ENCODE peak calls at places on chromosomes 7 and 10, in six cellular contexts. P is NCI-H1417, B is GDM1, X is hepatocyte, S is adipocyte, A is left ventricle myocardium inferior. R is an unnamed sample.

GRCh38 chr7:155375337-155376277 is 77.9 kb downstream of the INSIG1 start:
- DNase-seq in A (no peak), P (no peak), S (no peak), B (no peak), X (no peak), R (no peak)

GRCh38 chr10:62044569-62044968 is 143.1 kb downstream of the ARID5B start:
- DNase-seq in S (no peak), B (no peak), A (no peak), P (no peak), X (no peak), R (no peak)

GRCh38 chr10:124624875-124625274 is 119.3 kb downstream of the FAM53B start:
- DNase-seq in A (no peak), S (no peak), B (no peak), X (no peak), P (no peak), R (no peak)

GRCh38 chr10:42952358-42952757 is 124.5 kb upstream of the RET start:
- DNase-seq in B (no peak), A (peak), P (peak), X (peak), S (peak), R (no peak)

GRCh38 chr7:96479015-96479645 is 157.2 kb upstream of the SLC25A13 start:
- DNase-seq in X (no peak), S (no peak), A (no peak), B (no peak), P (no peak), R (no peak)

GRCh38 chr7:54879776-54880175 is 120.8 kb upstream of the SEC61G start:
- DNase-seq in S (no peak), X (no peak), A (no peak), B (no peak), P (no peak), R (no peak)

GRCh38 chr10:119859422-119860258 is 13.0 kb downstream of the MCMBP start:
- DNase-seq in P (no peak), X (peak), S (peak), A (no peak), B (no peak), R (no peak)

GRCh38 chr7:149790146-149790548 is 16.8 kb upstream of the ZNF467 start:
- DNase-seq in B (no peak), S (peak), P (no peak), A (peak), X (peak), R (no peak)

GRCh38 chr10:22713853-22714523 is 390 bp downstream of the PIP4K2A start:
- DNase-seq in S (peak), P (peak), X (peak), A (peak), B (no peak), R (peak)

GRCh38 chr10:102773986-102774385 is 30.2 kb downstream of the WBP1L start:
- DNase-seq in X (no peak), A (peak), B (no peak), S (no peak), P (no peak), R (peak)

GRCh38 chr10:123429631-123430257 is 236.4 kb upstream of the GPR26 start:
- DNase-seq in A (no peak), P (peak), B (no peak), S (no peak), X (no peak), R (no peak)

GRCh38 chr10:76403876-76404275 is 972.5 kb downstream of the LRMDA start:
- DNase-seq in A (no peak), P (no peak), S (peak), B (no peak), X (no peak), R (peak)

GRCh38 chr7:151687523-151688235 is 168.0 kb upstream of the RHEB start:
- DNase-seq in B (no peak), S (peak), A (peak), P (no peak), X (peak), R (no peak)

GRCh38 chr10:86523348-86523747 is 1.8 kb upstream of the WAPL start:
- DNase-seq in P (peak), A (no peak), S (peak), X (no peak), B (no peak), R (no peak)

GRCh38 chr10:92238586-92239098 is 52.2 kb downstream of the CPEB3 start:
- DNase-seq in X (peak), P (peak), A (no peak), S (peak), B (no peak), R (no peak)

GRCh38 chr7:11427686-11428273 is 404.2 kb downstream of the THSD7A start:
- DNase-seq in S (peak), A (no peak), X (peak), B (peak), P (peak), R (peak)

GRCh38 chr10:18583575-18584270 is 67.7 kb downstream of the NSUN6 start:
- DNase-seq in P (no peak), X (no peak), B (no peak), A (no peak), S (no peak), R (no peak)

GRCh38 chr7:143003393-143004051 is 23.4 kb downstream of the OR9A2 start:
- DNase-seq in B (peak), S (peak), A (no peak), P (no peak), X (peak), R (peak)

GRCh38 chr7:122219253-122219865 is 75.3 kb upstream of the AASS start:
- DNase-seq in B (no peak), X (peak), A (no peak), P (peak), S (peak), R (no peak)

GRCh38 chr7:29988391-29989256 is 977 bp downstream of the SCRN1 start:
- DNase-seq in X (peak), A (peak), S (peak), B (peak), P (peak), R (peak)

GRCh38 chr7:83579740-83580139 is 69.2 kb downstream of the SEMA3E start:
- DNase-seq in S (peak), A (no peak), P (no peak), B (no peak), X (no peak), R (no peak)

GRCh38 chr7:111439977-111440376 is 122.3 kb downstream of the IMMP2L start:
- DNase-seq in S (no peak), B (no peak), P (no peak), A (no peak), X (no peak), R (no peak)

GRCh38 chr7:158260567-158261361 is 326.9 kb downstream of the PTPRN2 start:
- DNase-seq in X (no peak), P (no peak), B (no peak), S (no peak), A (no peak), R (no peak)

GRCh38 chr10:62626817-62627216 is 177.7 kb upstream of the ADO start:
- DNase-seq in A (no peak), B (no peak), P (no peak), X (no peak), S (peak), R (no peak)

GRCh38 chr7:133860628-133861135 is 266.5 kb upstream of the LRGUK start:
- DNase-seq in B (no peak), A (no peak), P (no peak), S (no peak), X (no peak), R (no peak)

GRCh38 chr10:1121311-1121970 is 65.3 kb downstream of the WDR37 start:
- DNase-seq in A (no peak), S (no peak), B (no peak), P (no peak), X (no peak), R (no peak)

GRCh38 chr7:26083113-26083512 is 68.9 kb upstream of the NFE2L3 start:
- DNase-seq in S (peak), B (no peak), P (no peak), X (peak), A (no peak), R (no peak)

GRCh38 chr7:1555813-1556540 is at the start of gene TMEM184A:
- DNase-seq in A (no peak), P (peak), B (no peak), X (peak), S (no peak), R (peak)

GRCh38 chr10:101995451-101996063 is 60.4 kb downstream of the ARMH3 start:
- DNase-seq in S (no peak), B (no peak), P (no peak), A (no peak), X (no peak), R (no peak)

GRCh38 chr7:54841772-54842707 is 83.0 kb upstream of the SEC61G start:
- DNase-seq in S (peak), P (no peak), B (no peak), A (peak), X (no peak), R (peak)

GRCh38 chr7:17402628-17403278 is 104.3 kb downstream of the AHR start:
- DNase-seq in X (no peak), P (no peak), S (no peak), B (no peak), A (no peak), R (no peak)

GRCh38 chr7:69864283-69864682 is 266.0 kb downstream of the AUTS2 start:
- DNase-seq in S (peak), P (peak), B (no peak), X (no peak), A (no peak), R (no peak)

GRCh38 chr7:64632029-64632428 is 33.9 kb upstream of the ZNF107 start:
- DNase-seq in X (no peak), S (no peak), B (no peak), A (no peak), P (no peak), R (no peak)

GRCh38 chr10:71323407-71323806 is 4.3 kb downstream of the SLC29A3 start:
- DNase-seq in A (no peak), P (no peak), S (peak), X (no peak), B (no peak), R (no peak)

GRCh38 chr7:9349625-9350024 is 916.2 kb downstream of the NXPH1 start:
- DNase-seq in X (no peak), A (no peak), S (no peak), P (no peak), B (no peak), R (no peak)